ENCODE peak calls at places on chromosomes 16 and 17, in four cellular contexts. T is PC-3, F is DND-41, A is H9. O is an unnamed sample. For H3K27me3, the result is how much of the 10 kb centered on the place peaks cover.

GRCh38 chr17:40566027-40566426 is 755 bp upstream of the CCR7 start:
- DNase-seq in T (no peak), F (no peak), A (no peak), O (no peak)

GRCh38 chr17:82985973-82986372 is 93.4 kb upstream of the METRNL start:
- DNase-seq in F (peak), A (peak), T (no peak), O (peak)

GRCh38 chr16:21622545-21622944 is 23.2 kb downstream of the METTL9 start:
- DNase-seq in T (no peak), A (no peak), F (no peak), O (no peak)

GRCh38 chr16:27529962-27530361 is 19.8 kb downstream of the GTF3C1 start:
- DNase-seq in F (no peak), A (no peak), T (peak), O (peak)

GRCh38 chr16:58907297-58907696 is 173.2 kb upstream of the GOT2 start:
- DNase-seq in F (no peak), A (no peak), T (no peak), O (no peak)

GRCh38 chr17:68461122-68461539 is 3.8 kb upstream of the WIPI1 start:
- DNase-seq in A (no peak), T (no peak), F (peak), O (no peak)

GRCh38 chr16:16150117-16150877 is 73.0 kb downstream of the ABCC6 start:
- DNase-seq in A (no peak), T (no peak), F (no peak), O (peak)

GRCh38 chr17:28950017-28950751 is 1.1 kb downstream of the PHF12 start:
- DNase-seq in A (peak), T (peak), F (peak), O (peak)

GRCh38 chr16:57797526-57798266 is 4.6 kb downstream of the KIFC3 start:
- DNase-seq in A (peak), F (no peak), T (peak), O (no peak)

GRCh38 chr17:35161281-35161761 is 13.7 kb downstream of the UNC45B start:
- DNase-seq in A (no peak), F (no peak), T (no peak), O (no peak)

GRCh38 chr16:57863434-57864160 is 61.3 kb upstream of the KIFC3 start:
- DNase-seq in T (peak), F (no peak), A (peak), O (peak)

GRCh38 chr17:82699551-82699950 is 1.1 kb upstream of the RAB40B start:
- DNase-seq in A (no peak), T (no peak), F (no peak), O (no peak)

GRCh38 chr17:61340431-61340830 is 59.2 kb upstream of the TBX2 start:
- DNase-seq in T (peak), F (no peak), A (no peak), O (no peak)

DNA sequence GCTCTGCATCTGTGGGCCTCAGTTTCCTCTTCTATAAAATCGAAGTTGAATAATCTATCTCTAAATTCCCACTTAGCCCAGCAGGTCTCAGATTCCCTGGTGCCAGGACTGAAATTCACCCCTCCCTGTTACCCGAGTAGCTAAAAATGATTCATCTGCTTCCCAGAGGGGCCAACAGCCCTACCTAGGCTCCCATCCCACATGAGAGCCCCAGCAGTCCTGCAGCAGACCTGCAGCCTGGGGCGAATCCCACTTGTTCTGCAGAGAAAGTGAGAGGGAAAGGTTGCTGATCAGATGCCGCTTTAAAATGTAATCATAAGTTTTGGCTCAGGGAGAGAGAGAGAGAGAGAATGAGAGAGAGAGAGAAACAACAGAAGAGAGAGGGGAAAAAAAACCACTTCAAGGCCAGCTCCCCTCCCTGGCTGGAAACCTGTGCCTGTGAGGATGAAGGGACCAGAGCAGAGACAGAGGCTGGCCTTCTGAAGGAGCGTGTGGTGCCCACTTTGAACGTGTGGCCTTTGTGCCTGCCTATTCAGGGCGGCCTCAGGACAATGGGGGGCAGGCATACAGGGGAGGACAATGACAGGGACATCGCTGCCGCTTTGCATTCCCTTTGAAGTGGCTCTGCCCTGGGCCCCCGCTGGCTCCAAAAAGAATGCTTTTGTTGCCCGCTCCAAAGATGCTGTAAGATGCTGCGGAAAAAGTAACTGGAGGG is 85.2 kb upstream of the NKD1 start:
- DNase-seq in T (no peak), A (no peak), F (no peak), O (no peak)
- H3K27me3 ChIP-seq in T (under half), A (under half), F (half or more), O (under half)

DNA sequence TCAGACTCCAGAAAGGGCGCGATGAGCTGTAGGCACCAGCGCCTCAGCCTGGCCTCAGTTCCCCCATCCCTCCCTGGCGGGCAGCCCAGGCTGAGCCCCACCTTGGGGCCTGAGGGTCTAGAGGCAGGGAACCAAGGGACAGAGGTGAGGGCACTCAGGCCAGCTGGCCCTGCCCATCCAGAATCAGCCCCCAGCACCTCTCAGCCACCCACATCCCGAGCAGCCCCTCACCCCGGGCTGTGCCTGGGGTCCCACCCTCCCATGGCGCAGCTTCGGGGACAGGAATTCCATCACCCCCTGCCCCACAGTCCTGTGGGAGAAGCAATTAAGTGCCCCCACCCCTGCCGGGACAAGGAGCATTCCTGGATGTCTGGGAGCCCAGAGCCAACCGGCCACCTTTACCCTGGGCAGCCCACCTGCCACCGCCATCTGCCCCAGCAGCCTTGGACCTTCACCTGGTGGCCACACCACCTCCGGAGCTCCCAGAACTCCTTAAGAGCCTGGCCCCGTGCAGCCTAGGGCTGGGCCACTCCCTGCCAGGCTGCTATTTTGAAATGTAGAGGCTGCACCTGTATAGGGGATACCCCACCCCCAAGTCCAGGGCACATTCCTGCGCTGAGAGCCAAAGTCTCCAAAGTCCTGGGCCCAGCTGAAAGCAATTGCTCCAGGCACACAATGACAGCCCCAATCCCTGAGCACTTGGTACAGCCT is 33.7 kb upstream of the PVALEF start:
- DNase-seq in T (no peak), F (no peak), A (no peak), O (no peak)
- H3K9ac ChIP-seq in T (no peak), F (no peak), A (no peak), O (no peak)

GRCh38 chr17:60139438-60140285 is 10.1 kb upstream of the CA4 start:
- DNase-seq in T (peak), A (peak), F (peak), O (peak)
- H3K27me3 ChIP-seq in T (under half), A (under half), F (under half), O (under half)

DNA sequence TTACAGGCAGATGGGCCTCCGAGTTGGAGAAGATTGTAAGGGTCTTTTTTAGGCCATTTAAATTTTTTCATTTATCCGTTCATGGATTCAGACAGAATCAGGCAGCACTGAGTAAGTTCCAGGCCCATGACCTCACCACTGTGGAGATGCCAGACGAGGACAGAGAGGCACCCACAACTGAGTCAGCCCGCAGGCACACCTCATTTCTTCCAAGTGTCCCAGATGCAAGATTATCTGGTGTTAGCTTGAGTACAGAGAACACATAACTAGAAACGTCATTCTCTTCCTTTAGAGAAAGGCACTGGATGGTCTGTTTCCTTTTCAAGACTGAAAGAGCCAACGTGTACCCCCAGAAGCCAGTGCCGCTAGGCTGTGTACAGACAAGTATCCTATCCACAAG is 16.9 kb downstream of the CLEC16A start:
- DNase-seq in F (no peak), A (no peak), T (no peak), O (peak)
- H3K9ac ChIP-seq in F (no peak), A (no peak), T (no peak), O (peak)

GRCh38 chr17:58759522-58759921 is 3.9 kb downstream of the PPM1E start:
- DNase-seq in F (no peak), T (no peak), A (no peak), O (no peak)
- H3K27me3 ChIP-seq in F (under half), T (half or more), A (under half), O (half or more)

GRCh38 chr17:47188266-47188665 is 829 bp downstream of the CDC27 start:
- DNase-seq in A (no peak), T (peak), F (peak), O (peak)
- H3K9ac ChIP-seq in A (peak), T (peak), F (peak), O (peak)

GRCh38 chr16:47877166-47877565 is 278.6 kb downstream of the ABCC12 start:
- DNase-seq in A (no peak), T (no peak), F (no peak), O (no peak)
- H3K27me3 ChIP-seq in A (under half), T (under half), F (under half), O (under half)

O was measured in GM23248.